ENCODE peak calls at places on chromosomes 5 and 9, in eight cellular contexts. One of them, this sample, is unnamed.

GRCh38 chr9:97860451-97861147 is 7.6 kb downstream of the FOXE1 start:
- DNase-seq in mesothelial cell of epicardium: no peak
- DNase-seq in endodermal cell: peak; percentile 43
- DNase-seq in sigmoid colon: no peak
- DNase-seq in left lung: no peak
- DNase-seq in testis: no peak
- DNase-seq in AG10803: no peak
- DNase-seq in natural killer cell: no peak
- DNase-seq in this sample: no peak

GRCh38 chr9:100428871-100429654 is 2.1 kb downstream of the MSANTD3 start:
- DNase-seq in mesothelial cell of epicardium: no peak
- DNase-seq in endodermal cell: no peak
- DNase-seq in sigmoid colon: no peak
- DNase-seq in left lung: no peak
- DNase-seq in testis: peak; percentile 27
- DNase-seq in AG10803: peak; percentile 99
- DNase-seq in natural killer cell: no peak
- DNase-seq in this sample: no peak

GRCh38 chr5:7872517-7873149 is 3.7 kb downstream of the MTRR start:
- DNase-seq in mesothelial cell of epicardium: no peak
- DNase-seq in endodermal cell: no peak
- DNase-seq in sigmoid colon: no peak
- DNase-seq in left lung: no peak
- DNase-seq in testis: no peak
- DNase-seq in AG10803: no peak
- DNase-seq in natural killer cell: no peak
- DNase-seq in this sample: no peak

GRCh38 chr9:33719581-33720374 is 75.6 kb upstream of the PRSS3 start:
- DNase-seq in mesothelial cell of epicardium: peak; percentile 40
- DNase-seq in endodermal cell: peak; percentile 84
- DNase-seq in sigmoid colon: no peak
- DNase-seq in left lung: no peak
- DNase-seq in testis: peak; percentile 43
- DNase-seq in AG10803: no peak
- DNase-seq in natural killer cell: peak; percentile 21
- DNase-seq in this sample: peak; percentile 15

GRCh38 chr9:116336133-116336862 is 182.7 kb downstream of the PAPPA start:
- DNase-seq in mesothelial cell of epicardium: no peak
- DNase-seq in endodermal cell: no peak
- DNase-seq in sigmoid colon: no peak
- DNase-seq in left lung: no peak
- DNase-seq in testis: no peak
- DNase-seq in AG10803: peak; percentile 82
- DNase-seq in natural killer cell: no peak
- DNase-seq in this sample: no peak

GRCh38 chr9:128342971-128343680 is 2.8 kb downstream of the SLC27A4 start:
- DNase-seq in mesothelial cell of epicardium: no peak
- DNase-seq in endodermal cell: no peak
- DNase-seq in sigmoid colon: no peak
- DNase-seq in left lung: no peak
- DNase-seq in testis: no peak
- DNase-seq in AG10803: no peak
- DNase-seq in natural killer cell: no peak
- DNase-seq in this sample: no peak

GRCh38 chr9:134612309-134612708 is 29.3 kb upstream of the COL5A1 start:
- DNase-seq in mesothelial cell of epicardium: no peak
- DNase-seq in endodermal cell: no peak
- DNase-seq in sigmoid colon: no peak
- DNase-seq in left lung: no peak
- DNase-seq in testis: no peak
- DNase-seq in AG10803: no peak
- DNase-seq in natural killer cell: no peak
- DNase-seq in this sample: no peak

GRCh38 chr9:26193237-26193636 is 515.0 kb upstream of the TUSC1 start:
- DNase-seq in mesothelial cell of epicardium: no peak
- DNase-seq in endodermal cell: no peak
- DNase-seq in sigmoid colon: no peak
- DNase-seq in left lung: no peak
- DNase-seq in testis: no peak
- DNase-seq in AG10803: no peak
- DNase-seq in natural killer cell: no peak
- DNase-seq in this sample: no peak

GRCh38 chr5:130116431-130116830 is 212.2 kb downstream of the CHSY3 start:
- DNase-seq in mesothelial cell of epicardium: no peak
- DNase-seq in endodermal cell: no peak
- DNase-seq in sigmoid colon: no peak
- DNase-seq in left lung: no peak
- DNase-seq in testis: no peak
- DNase-seq in AG10803: no peak
- DNase-seq in natural killer cell: no peak
- DNase-seq in this sample: no peak

GRCh38 chr5:100731768-100732167 is 171.3 kb downstream of the ST8SIA4 start:
- DNase-seq in mesothelial cell of epicardium: no peak
- DNase-seq in endodermal cell: no peak
- DNase-seq in sigmoid colon: no peak
- DNase-seq in left lung: no peak
- DNase-seq in testis: no peak
- DNase-seq in AG10803: no peak
- DNase-seq in natural killer cell: no peak
- DNase-seq in this sample: no peak

GRCh38 chr9:86856259-86856658 is 91.0 kb downstream of the GAS1 start:
- DNase-seq in mesothelial cell of epicardium: no peak
- DNase-seq in endodermal cell: peak; percentile 54
- DNase-seq in sigmoid colon: no peak
- DNase-seq in left lung: no peak
- DNase-seq in testis: no peak
- DNase-seq in AG10803: no peak
- DNase-seq in natural killer cell: no peak
- DNase-seq in this sample: no peak

GRCh38 chr5:71905804-71906711 is 187.0 kb downstream of the CARTPT start:
- DNase-seq in mesothelial cell of epicardium: no peak
- DNase-seq in endodermal cell: no peak
- DNase-seq in sigmoid colon: no peak
- DNase-seq in left lung: no peak
- DNase-seq in testis: no peak
- DNase-seq in AG10803: no peak
- DNase-seq in natural killer cell: no peak
- DNase-seq in this sample: no peak

GRCh38 chr5:42874621-42875198 is 63.0 kb upstream of the SELENOP start:
- DNase-seq in mesothelial cell of epicardium: no peak
- DNase-seq in endodermal cell: no peak
- DNase-seq in sigmoid colon: no peak
- DNase-seq in left lung: no peak
- DNase-seq in testis: no peak
- DNase-seq in AG10803: no peak
- DNase-seq in natural killer cell: no peak
- DNase-seq in this sample: no peak

GRCh38 chr9:20462410-20462809 is 159.9 kb downstream of the MLLT3 start:
- DNase-seq in mesothelial cell of epicardium: no peak
- DNase-seq in endodermal cell: no peak
- DNase-seq in sigmoid colon: no peak
- DNase-seq in left lung: no peak
- DNase-seq in testis: no peak
- DNase-seq in AG10803: no peak
- DNase-seq in natural killer cell: no peak
- DNase-seq in this sample: no peak
- TF ChIP-seq CTCF in mesothelial cell of epicardium: no peak
- TF ChIP-seq CTCF in endodermal cell: peak; percentile 70
- TF ChIP-seq CTCF in sigmoid colon: no peak
- TF ChIP-seq CTCF in left lung: no peak
- TF ChIP-seq CTCF in testis: no peak
- TF ChIP-seq CTCF in AG10803: no peak
- TF ChIP-seq CTCF in natural killer cell: no peak
- TF ChIP-seq CTCF in this sample: no peak

GRCh38 chr5:143570989-143571388 is 167.5 kb upstream of the NR3C1 start:
- DNase-seq in mesothelial cell of epicardium: no peak
- DNase-seq in endodermal cell: no peak
- DNase-seq in sigmoid colon: no peak
- DNase-seq in left lung: no peak
- DNase-seq in testis: no peak
- DNase-seq in AG10803: no peak
- DNase-seq in natural killer cell: no peak
- DNase-seq in this sample: no peak

GRCh38 chr5:143568105-143568504 is 164.6 kb upstream of the NR3C1 start:
- DNase-seq in mesothelial cell of epicardium: no peak
- DNase-seq in endodermal cell: no peak
- DNase-seq in sigmoid colon: no peak
- DNase-seq in left lung: no peak
- DNase-seq in testis: no peak
- DNase-seq in AG10803: no peak
- DNase-seq in natural killer cell: no peak
- DNase-seq in this sample: no peak

GRCh38 chr5:143569213-143569663 is 165.8 kb upstream of the NR3C1 start:
- DNase-seq in mesothelial cell of epicardium: no peak
- DNase-seq in endodermal cell: no peak
- DNase-seq in sigmoid colon: no peak
- DNase-seq in left lung: no peak
- DNase-seq in testis: peak; percentile 16
- DNase-seq in AG10803: peak; percentile 56
- DNase-seq in natural killer cell: no peak
- DNase-seq in this sample: no peak

GRCh38 chr5:143572270-143572669 is 168.8 kb upstream of the NR3C1 start:
- DNase-seq in mesothelial cell of epicardium: no peak
- DNase-seq in endodermal cell: no peak
- DNase-seq in sigmoid colon: no peak
- DNase-seq in left lung: no peak
- DNase-seq in testis: no peak
- DNase-seq in AG10803: no peak
- DNase-seq in natural killer cell: no peak
- DNase-seq in this sample: no peak

GRCh38 chr5:143569722-143570567 is 166.5 kb upstream of the NR3C1 start:
- DNase-seq in mesothelial cell of epicardium: no peak
- DNase-seq in endodermal cell: no peak
- DNase-seq in sigmoid colon: no peak
- DNase-seq in left lung: no peak
- DNase-seq in testis: no peak
- DNase-seq in AG10803: no peak
- DNase-seq in natural killer cell: no peak
- DNase-seq in this sample: no peak
- TF ChIP-seq CTCF in mesothelial cell of epicardium: no peak
- TF ChIP-seq CTCF in endodermal cell: no peak
- TF ChIP-seq CTCF in sigmoid colon: no peak
- TF ChIP-seq CTCF in left lung: no peak
- TF ChIP-seq CTCF in testis: no peak
- TF ChIP-seq CTCF in AG10803: no peak
- TF ChIP-seq CTCF in natural killer cell: no peak
- TF ChIP-seq CTCF in this sample: no peak

DNA sequence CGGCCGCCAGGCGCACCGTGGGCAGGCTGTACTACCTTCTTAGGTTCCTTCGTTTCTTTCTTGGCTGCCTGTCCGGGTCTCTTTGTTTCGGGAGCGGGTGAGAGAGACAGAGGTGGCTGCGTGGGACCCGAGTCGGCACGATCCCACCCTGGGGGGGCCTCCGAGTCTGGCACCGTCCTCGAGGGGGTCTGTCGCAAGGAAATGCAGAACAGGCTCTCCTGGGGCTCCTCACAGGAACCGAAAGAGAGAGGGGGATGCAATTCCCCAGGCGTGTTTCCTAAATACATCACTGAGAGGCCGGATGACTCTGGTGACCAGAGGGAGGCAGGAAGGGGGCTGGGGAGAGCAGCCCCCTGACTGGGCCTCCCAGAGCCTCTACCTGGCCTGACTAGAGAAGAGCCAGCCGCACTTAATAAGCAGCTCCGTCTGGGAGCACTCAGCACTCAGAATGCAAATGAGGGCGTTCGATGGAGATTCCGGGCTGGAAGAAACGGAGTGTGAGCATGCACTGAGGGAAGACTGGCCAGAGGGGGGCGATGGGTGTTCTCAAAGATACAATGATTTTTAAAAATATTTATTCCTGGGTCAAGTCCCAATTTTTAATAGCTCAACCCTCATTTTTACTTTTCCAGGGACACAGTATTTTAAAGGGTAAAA is 11.7 kb upstream of the INPP5E start:
- DNase-seq in mesothelial cell of epicardium: no peak
- DNase-seq in endodermal cell: peak; percentile 62
- DNase-seq in sigmoid colon: no peak
- DNase-seq in left lung: no peak
- DNase-seq in testis: no peak
- DNase-seq in AG10803: no peak
- DNase-seq in natural killer cell: no peak
- DNase-seq in this sample: no peak
- TF ChIP-seq CTCF in mesothelial cell of epicardium: no peak
- TF ChIP-seq CTCF in endodermal cell: peak; percentile 45
- TF ChIP-seq CTCF in sigmoid colon: no peak
- TF ChIP-seq CTCF in left lung: no peak
- TF ChIP-seq CTCF in testis: no peak
- TF ChIP-seq CTCF in AG10803: peak; percentile 11
- TF ChIP-seq CTCF in natural killer cell: no peak
- TF ChIP-seq CTCF in this sample: no peak

GRCh38 chr5:149268928-149269557 is 2.6 kb upstream of the AFAP1L1 start:
- DNase-seq in mesothelial cell of epicardium: no peak
- DNase-seq in endodermal cell: no peak
- DNase-seq in sigmoid colon: no peak
- DNase-seq in left lung: no peak
- DNase-seq in testis: no peak
- DNase-seq in AG10803: peak; percentile 60
- DNase-seq in natural killer cell: no peak
- DNase-seq in this sample: no peak

GRCh38 chr5:149264432-149265069 is 7.1 kb upstream of the AFAP1L1 start:
- DNase-seq in mesothelial cell of epicardium: peak; percentile 45
- DNase-seq in endodermal cell: peak; percentile 95
- DNase-seq in sigmoid colon: no peak
- DNase-seq in left lung: no peak
- DNase-seq in testis: no peak
- DNase-seq in AG10803: no peak
- DNase-seq in natural killer cell: no peak
- DNase-seq in this sample: no peak

GRCh38 chr5:149267241-149267973 is 4.3 kb upstream of the AFAP1L1 start:
- DNase-seq in mesothelial cell of epicardium: no peak
- DNase-seq in endodermal cell: no peak
- DNase-seq in sigmoid colon: no peak
- DNase-seq in left lung: no peak
- DNase-seq in testis: no peak
- DNase-seq in AG10803: no peak
- DNase-seq in natural killer cell: no peak
- DNase-seq in this sample: no peak

GRCh38 chr5:149262315-149262714 is 9.3 kb upstream of the AFAP1L1 start:
- DNase-seq in mesothelial cell of epicardium: no peak
- DNase-seq in endodermal cell: no peak
- DNase-seq in sigmoid colon: no peak
- DNase-seq in left lung: no peak
- DNase-seq in testis: no peak
- DNase-seq in AG10803: no peak
- DNase-seq in natural killer cell: no peak
- DNase-seq in this sample: no peak

DNA sequence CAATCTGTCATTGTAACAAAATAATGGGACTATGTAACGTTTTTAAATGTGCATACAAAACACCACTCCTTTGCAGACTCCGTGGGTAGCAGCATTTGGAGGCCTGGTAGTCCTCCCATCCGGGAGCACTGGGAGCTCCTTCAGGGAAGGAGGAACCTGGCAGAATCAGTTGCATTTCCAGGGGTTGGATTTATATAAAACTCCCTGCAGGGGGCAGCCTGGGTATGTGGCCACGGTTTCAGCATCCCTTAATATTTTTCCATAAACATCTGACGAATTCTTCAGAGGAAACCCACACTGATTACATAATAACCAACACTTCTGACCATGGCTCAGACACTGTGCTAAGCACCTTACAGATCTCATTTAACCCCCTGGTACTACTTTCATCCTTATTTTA is 6.1 kb upstream of the AFAP1L1 start:
- DNase-seq in mesothelial cell of epicardium: no peak
- DNase-seq in endodermal cell: no peak
- DNase-seq in sigmoid colon: no peak
- DNase-seq in left lung: no peak
- DNase-seq in testis: no peak
- DNase-seq in AG10803: peak; percentile 72
- DNase-seq in natural killer cell: no peak
- DNase-seq in this sample: no peak
- TF ChIP-seq CTCF in mesothelial cell of epicardium: no peak
- TF ChIP-seq CTCF in endodermal cell: peak; percentile 37
- TF ChIP-seq CTCF in sigmoid colon: no peak
- TF ChIP-seq CTCF in left lung: no peak
- TF ChIP-seq CTCF in testis: peak; percentile 47
- TF ChIP-seq CTCF in AG10803: peak; percentile 57
- TF ChIP-seq CTCF in natural killer cell: no peak
- TF ChIP-seq CTCF in this sample: peak; percentile 71